ENCODE peak calls at places on chromosomes 1 and 21, in four cellular contexts. W is astrocyte, I is psoas muscle, Y is endothelial cell of umbilical vein. E is an unnamed sample.

GRCh38 chr1:19756480-19756879 is 43.2 kb downstream of the TMCO4 start:
- DNase-seq in W (no peak), I (no peak), Y (no peak), E (no peak)

GRCh38 chr1:207004931-207005830 is 27.4 kb downstream of the C1orf116 start:
- DNase-seq in W (peak), I (no peak), Y (peak), E (peak)

GRCh38 chr1:244163861-244164562 is 112.9 kb downstream of the ZBTB18 start:
- DNase-seq in W (peak), I (no peak), Y (peak), E (peak)

GRCh38 chr1:246106342-246106763 is 400.7 kb downstream of the SMYD3 start:
- DNase-seq in W (peak), I (no peak), Y (no peak), E (no peak)

GRCh38 chr21:8989883-8990325 is 1531.5 kb upstream of the TPTE start:
- DNase-seq in W (peak), I (no peak), Y (peak), E (no peak)

GRCh38 chr1:60017831-60018230 is 55.7 kb downstream of the C1orf87 start:
- DNase-seq in W (no peak), I (no peak), Y (no peak), E (no peak)

GRCh38 chr1:31704261-31705079 is 653 bp upstream of the COL16A1 start:
- DNase-seq in W (peak), I (peak), Y (no peak), E (peak)

GRCh38 chr21:43341349-43342163 is 85.4 kb downstream of the SIK1 start:
- DNase-seq in W (peak), I (peak), Y (no peak), E (peak)

GRCh38 chr1:118335372-118335771 is 150.3 kb upstream of the SPAG17 start:
- DNase-seq in W (peak), I (no peak), Y (no peak), E (peak)

GRCh38 chr1:8133657-8134430 is 107.7 kb upstream of the ERRFI1 start:
- DNase-seq in W (peak), I (peak), Y (peak), E (peak)

GRCh38 chr1:228341814-228342626 is 64.6 kb downstream of the TRIM11 start:
- DNase-seq in W (no peak), I (peak), Y (no peak), E (no peak)

GRCh38 chr1:165837838-165838364 is 10.5 kb downstream of the UCK2 start:
- DNase-seq in W (no peak), I (no peak), Y (peak), E (no peak)

GRCh38 chr21:37531402-37532042 is 164.9 kb downstream of the DYRK1A start:
- DNase-seq in W (no peak), I (peak), Y (no peak), E (no peak)

GRCh38 chr1:31297273-31298247 is 728 bp downstream of the ZCCHC17 start:
- DNase-seq in W (peak), I (no peak), Y (peak), E (peak)

GRCh38 chr1:37691497-37692077 is 729 bp upstream of the CDCA8 start:
- DNase-seq in W (peak), I (peak), Y (peak), E (peak)

GRCh38 chr1:13832536-13832935 is 132.5 kb downstream of the PRDM2 start:
- DNase-seq in W (no peak), I (no peak), Y (no peak), E (no peak)

GRCh38 chr1:121483961-121484424 is 299.2 kb downstream of the SRGAP2C start:
- DNase-seq in W (peak), I (no peak), Y (no peak), E (peak)

DNA sequence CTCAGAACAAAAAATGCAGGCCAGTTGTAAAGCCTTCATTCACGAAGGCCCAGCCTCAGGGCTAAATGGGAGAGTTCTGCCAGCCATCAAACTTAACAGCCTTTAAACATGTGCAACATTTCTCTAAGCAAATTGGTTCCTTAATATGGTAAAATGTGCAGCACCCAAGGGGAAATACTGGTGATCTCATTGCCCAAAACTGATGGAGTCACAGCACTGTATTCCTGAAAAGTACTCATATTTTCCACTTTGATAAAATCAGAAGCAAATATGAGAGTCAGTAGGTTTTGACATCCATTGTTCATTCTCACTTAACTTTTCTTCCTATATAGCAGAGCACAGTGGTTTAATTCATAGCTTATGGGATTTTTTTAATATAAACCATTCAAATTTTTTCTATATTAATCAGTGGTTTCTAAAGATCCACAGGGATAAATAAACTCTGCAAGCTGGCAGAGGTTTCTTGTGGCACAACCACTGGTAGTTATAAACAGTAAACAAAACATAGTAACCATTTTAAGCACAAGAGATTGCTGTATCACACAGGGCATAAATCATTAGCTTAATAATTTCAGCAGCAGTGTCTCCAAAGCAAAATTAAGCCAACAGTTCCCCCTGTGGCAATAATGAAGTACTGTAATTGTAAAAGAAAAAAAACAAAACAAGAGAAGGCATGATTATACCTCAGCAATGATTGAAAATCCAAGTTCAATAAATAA is 106.9 kb upstream of the LYPLAL1 start:
- DNase-seq in W (peak), I (no peak), Y (peak), E (peak)
- TF ChIP-seq CTCF in W (peak), I (peak), Y (peak), E (peak)

DNA sequence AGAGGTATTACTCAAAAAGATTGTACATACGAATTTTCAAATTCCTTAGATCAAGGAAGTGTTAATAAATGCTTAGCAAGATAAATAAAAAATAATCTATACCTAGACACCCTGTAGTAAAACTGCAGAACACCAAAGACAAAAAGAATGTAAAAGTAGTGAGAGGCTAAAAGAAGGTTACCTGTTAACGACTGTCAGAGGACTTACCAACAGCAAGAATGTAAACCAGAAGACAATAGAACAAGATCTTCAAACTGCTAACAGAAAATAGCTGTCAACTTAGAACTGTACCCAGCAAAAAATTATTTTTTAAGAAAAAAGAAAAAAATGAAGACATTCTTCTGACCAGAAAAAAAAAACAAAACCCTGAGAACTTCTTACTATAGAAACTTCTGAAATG is 51.2 kb downstream of the CD2 start:
- DNase-seq in W (no peak), I (no peak), Y (no peak), E (no peak)
- H3K4me3 ChIP-seq in W (no peak), I (no peak), Y (no peak), E (no peak)

DNA sequence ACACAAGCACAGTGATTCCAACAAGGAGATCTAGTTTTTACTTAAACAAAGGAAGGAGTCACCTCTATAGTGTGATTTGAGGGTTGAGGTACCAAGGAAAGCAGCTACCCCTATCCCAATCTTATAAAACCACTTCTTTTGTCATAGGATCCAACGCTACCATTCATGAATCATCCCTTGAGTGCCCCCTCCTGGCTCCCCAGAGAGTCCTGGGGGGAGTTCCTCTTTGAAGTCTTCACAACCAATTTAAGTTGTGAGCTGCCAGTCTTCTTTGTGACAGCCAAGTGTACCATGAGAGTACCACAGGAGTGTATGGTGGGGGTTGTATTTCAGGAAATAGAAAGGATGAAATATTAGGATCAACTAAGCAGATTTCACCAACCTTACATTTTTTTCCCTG is 39.1 kb upstream of the NHLH2 start:
- DNase-seq in W (no peak), I (no peak), Y (no peak), E (no peak)
- TF ChIP-seq CTCF in W (no peak), I (no peak), Y (no peak), E (no peak)

GRCh38 chr1:64920936-64921589 is 45.3 kb downstream of the JAK1 start:
- DNase-seq in W (peak), I (no peak), Y (peak), E (peak)

GRCh38 chr1:64915381-64916274 is 50.7 kb downstream of the JAK1 start:
- DNase-seq in W (peak), I (no peak), Y (peak), E (peak)

GRCh38 chr1:64917907-64918306 is 48.4 kb downstream of the JAK1 start:
- DNase-seq in W (no peak), I (no peak), Y (no peak), E (no peak)

GRCh38 chr1:64913361-64914015 is 52.9 kb downstream of the JAK1 start:
- DNase-seq in W (no peak), I (no peak), Y (no peak), E (no peak)

GRCh38 chr1:64917328-64917861 is 49.0 kb downstream of the JAK1 start:
- DNase-seq in W (peak), I (peak), Y (peak), E (peak)
- H3K4me3 ChIP-seq in W (peak), I (no peak), Y (no peak), E (no peak)

E was measured in cardiac fibroblast.